ENCODE peak calls at places on chromosomes 11 and 22, in six cellular contexts. U is neural progenitor cell, A is thyroid gland, L is uterus, P is cardiac muscle cell, H is spleen. Z is an unnamed sample.

GRCh38 chr11:76408171-76408965 is 27.2 kb downstream of the GVQW3 start:
- DNase-seq in U (no peak), A (peak), L (no peak), P (no peak), H (no peak), Z (no peak)

GRCh38 chr11:96150609-96151008 is 192.4 kb downstream of the MAML2 start:
- DNase-seq in U (no peak), A (no peak), L (no peak), P (no peak), H (no peak), Z (no peak)

GRCh38 chr11:106463796-106464201 is 386.3 kb downstream of the AASDHPPT start:
- DNase-seq in U (no peak), A (no peak), L (no peak), P (no peak), H (no peak), Z (peak)

GRCh38 chr11:108734956-108735559 is 70.2 kb downstream of the DDX10 start:
- DNase-seq in U (peak), A (no peak), L (no peak), P (peak), H (no peak), Z (peak)

GRCh38 chr11:126268361-126268707 is 361 bp downstream of the SRPRA start:
- DNase-seq in U (peak), A (no peak), L (no peak), P (no peak), H (no peak), Z (no peak)

GRCh38 chr11:114132944-114133394 is 73.5 kb downstream of the ZBTB16 start:
- DNase-seq in U (no peak), A (no peak), L (peak), P (no peak), H (peak), Z (peak)

GRCh38 chr11:68817554-68817953 is 24.2 kb downstream of the CPT1A start:
- DNase-seq in U (no peak), A (no peak), L (no peak), P (no peak), H (no peak), Z (no peak)

GRCh38 chr22:41240377-41241132 is at the start of gene CHADL:
- DNase-seq in U (peak), A (no peak), L (no peak), P (no peak), H (no peak), Z (no peak)

GRCh38 chr11:59668188-59668949 is 468 bp downstream of the PATL1 start:
- DNase-seq in U (peak), A (peak), L (peak), P (peak), H (peak), Z (peak)

GRCh38 chr22:40818747-40819662 is at the start of gene SLC25A17:
- DNase-seq in U (peak), A (peak), L (peak), P (peak), H (peak), Z (peak)

GRCh38 chr22:42544686-42545085 is 9.1 kb upstream of the SERHL2 start:
- DNase-seq in U (no peak), A (no peak), L (no peak), P (no peak), H (no peak), Z (peak)

GRCh38 chr11:3709977-3710376 is 38.8 kb upstream of the CHRNA10 start:
- DNase-seq in U (no peak), A (peak), L (no peak), P (no peak), H (no peak), Z (no peak)

GRCh38 chr22:24162377-24162927 is 18.8 kb upstream of the SUSD2 start:
- DNase-seq in U (no peak), A (no peak), L (no peak), P (no peak), H (no peak), Z (no peak)

GRCh38 chr11:69106124-69106811 is 49.5 kb upstream of the SMIM38 start:
- DNase-seq in U (no peak), A (peak), L (no peak), P (no peak), H (no peak), Z (no peak)

GRCh38 chr11:74749127-74749964 is 697 bp downstream of the RNF169 start:
- DNase-seq in U (peak), A (peak), L (no peak), P (peak), H (peak), Z (peak)

GRCh38 chr11:44496391-44496790 is 69.1 kb upstream of the CD82 start:
- DNase-seq in U (no peak), A (no peak), L (no peak), P (no peak), H (no peak), Z (no peak)

GRCh38 chr22:49566141-49566541 is 261.5 kb downstream of the BRD1 start:
- DNase-seq in U (no peak), A (no peak), L (no peak), P (no peak), H (peak), Z (no peak)

GRCh38 chr11:27444801-27445215 is 27.8 kb downstream of the LGR4 start:
- DNase-seq in U (peak), A (no peak), L (no peak), P (no peak), H (no peak), Z (no peak)

GRCh38 chr11:117166491-117166890 is 12.1 kb upstream of the SIDT2 start:
- DNase-seq in U (no peak), A (no peak), L (no peak), P (no peak), H (no peak), Z (no peak)

GRCh38 chr22:24413726-24414385 is 13.5 kb upstream of the ADORA2A start:
- DNase-seq in U (no peak), A (no peak), L (no peak), P (no peak), H (no peak), Z (no peak)

GRCh38 chr11:113401718-113402117 is 14.1 kb downstream of the ANKK1 start:
- DNase-seq in U (no peak), A (peak), L (no peak), P (no peak), H (no peak), Z (peak)

GRCh38 chr11:9525116-9525515 is 48.4 kb upstream of the WEE1 start:
- DNase-seq in U (no peak), A (no peak), L (no peak), P (no peak), H (no peak), Z (peak)

GRCh38 chr11:65774525-65775306 is 6.1 kb downstream of the AP5B1 start:
- DNase-seq in U (no peak), A (no peak), L (no peak), P (no peak), H (peak), Z (no peak)

GRCh38 chr11:99988105-99988907 is 698.8 kb upstream of the ARHGAP42 start:
- DNase-seq in U (no peak), A (no peak), L (no peak), P (no peak), H (no peak), Z (no peak)

GRCh38 chr11:23112987-23113886 is 253.0 kb upstream of the CCDC179 start:
- DNase-seq in U (peak), A (no peak), L (no peak), P (peak), H (no peak), Z (peak)

GRCh38 chr11:68099474-68100405 is 21.4 kb downstream of the CHKA start:
- DNase-seq in U (no peak), A (peak), L (peak), P (peak), H (no peak), Z (peak)

GRCh38 chr11:12007769-12008737 is at the start of gene DKK3:
- DNase-seq in U (peak), A (no peak), L (no peak), P (peak), H (no peak), Z (peak)
- H3K4me3 ChIP-seq in U (peak), A (peak), L (peak), P (peak), H (peak), Z (peak)

DNA sequence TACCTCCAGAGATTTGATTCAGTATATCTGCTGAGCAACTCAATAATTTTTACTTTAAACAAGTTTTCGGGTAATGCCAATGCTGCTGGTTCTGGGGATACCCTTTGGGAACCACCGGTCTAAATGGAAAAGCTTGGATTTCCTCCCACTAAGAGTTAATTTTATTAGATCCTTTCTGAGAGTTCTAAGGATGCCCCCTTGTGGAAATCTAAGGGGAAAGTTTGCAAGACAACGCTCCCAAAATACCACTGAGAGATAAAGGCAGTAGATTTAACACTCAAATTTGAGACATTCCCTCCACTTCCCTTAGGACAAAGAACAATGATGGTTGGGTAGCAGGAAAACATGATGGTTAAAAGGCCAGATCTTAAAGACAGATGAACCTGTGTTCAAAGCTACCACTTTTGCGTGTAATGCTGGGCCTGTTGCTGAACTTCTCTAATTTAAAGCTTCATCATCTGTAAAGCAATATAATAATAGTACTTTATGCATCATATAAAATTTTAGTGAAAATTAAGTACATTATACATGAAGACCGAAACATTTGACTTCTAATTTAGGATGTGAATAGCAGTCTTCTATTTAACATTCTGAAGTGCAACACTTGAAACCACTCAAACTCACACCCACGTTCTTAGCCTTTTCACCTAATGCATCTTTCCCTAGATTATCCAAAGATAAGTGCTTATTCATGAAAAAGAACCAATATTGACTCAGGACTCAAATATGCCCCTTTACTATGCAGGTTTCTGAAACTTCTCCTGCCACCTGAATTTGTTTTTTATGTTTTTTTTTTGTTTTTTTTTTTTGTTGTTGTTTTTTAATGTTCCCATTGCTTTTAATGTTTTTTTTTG is 110.1 kb upstream of the LUZP2 start:
- DNase-seq in U (peak), A (no peak), L (no peak), P (peak), H (no peak), Z (peak)
- TF ChIP-seq CTCF in U (peak), A (peak), L (no peak), P (peak), H (no peak), Z (peak)

GRCh38 chr11:1854949-1855885 is 2.3 kb downstream of the LSP1 start:
- DNase-seq in U (no peak), A (no peak), L (no peak), P (no peak), H (peak), Z (no peak)
- H3K4me3 ChIP-seq in U (no peak), A (no peak), L (no peak), P (no peak), H (peak), Z (no peak)

DNA sequence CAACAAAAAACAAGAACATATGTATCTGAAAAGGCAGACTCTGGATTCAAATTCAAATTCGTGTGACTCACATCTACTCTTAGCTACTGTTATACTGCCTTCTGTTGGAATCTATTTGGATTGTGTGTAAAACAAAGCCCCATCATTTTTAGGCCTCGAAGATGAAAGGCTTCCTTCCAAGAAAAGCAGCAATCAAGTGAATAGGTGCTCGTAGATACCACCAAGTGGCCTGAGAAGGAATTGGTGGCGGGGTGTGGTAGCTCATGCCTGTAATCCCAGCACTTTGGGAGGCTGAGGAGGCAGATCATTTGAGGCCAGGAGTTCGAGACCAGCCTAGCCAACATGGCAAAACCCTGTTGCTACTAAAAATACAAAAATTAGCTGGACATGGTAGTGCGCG is 4.2 kb downstream of the GRAMD1B start:
- DNase-seq in U (peak), A (no peak), L (no peak), P (no peak), H (no peak), Z (peak)
- TF ChIP-seq CTCF in U (peak), A (no peak), L (no peak), P (peak), H (no peak), Z (peak)

GRCh38 chr11:134349109-134349801 is 17.5 kb downstream of the GLB1L2 start:
- DNase-seq in U (no peak), A (no peak), L (no peak), P (no peak), H (no peak), Z (no peak)
- H3K4me3 ChIP-seq in U (no peak), A (no peak), L (no peak), P (no peak), H (no peak), Z (no peak)

GRCh38 chr11:16528639-16529038 is 172.3 kb upstream of the SOX6 start:
- DNase-seq in U (no peak), A (no peak), L (no peak), P (no peak), H (no peak), Z (no peak)

GRCh38 chr11:16526947-16527346 is 170.6 kb upstream of the SOX6 start:
- DNase-seq in U (no peak), A (no peak), L (no peak), P (no peak), H (no peak), Z (no peak)

DNA sequence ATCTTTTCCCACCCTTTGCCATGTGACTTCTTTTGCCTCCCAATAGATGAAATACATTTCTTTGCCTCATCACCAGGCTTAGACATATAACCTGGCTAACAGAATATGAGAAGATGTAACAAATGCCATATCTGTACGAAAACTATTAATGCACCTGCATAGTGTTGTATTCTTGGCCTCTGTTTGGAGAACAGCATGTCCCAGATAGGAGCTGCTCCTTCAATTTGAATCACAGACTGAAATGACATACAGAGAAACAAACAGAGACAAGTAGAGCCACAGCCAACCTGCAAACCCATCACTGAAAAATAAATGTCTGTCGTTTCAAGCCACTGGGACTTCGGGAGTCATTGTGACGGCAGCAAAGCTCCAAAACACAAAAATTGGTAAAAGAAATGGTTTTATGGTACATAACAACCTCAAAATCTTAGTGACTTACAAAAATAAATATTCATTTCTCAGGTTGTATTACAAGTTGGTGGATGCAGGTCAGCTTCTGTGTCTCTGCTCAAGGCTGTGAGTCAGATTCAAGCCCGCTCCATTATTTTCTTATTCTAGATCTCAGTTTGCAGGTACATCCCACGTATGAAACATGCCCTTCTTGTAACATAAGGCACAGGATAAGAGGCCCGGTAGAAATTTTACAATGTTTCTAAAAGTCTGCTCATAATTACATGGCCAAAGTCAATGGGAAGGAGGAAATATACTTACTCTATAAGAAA is 171.3 kb upstream of the SOX6 start:
- DNase-seq in U (no peak), A (no peak), L (no peak), P (no peak), H (no peak), Z (no peak)
- TF ChIP-seq CTCF in U (no peak), A (no peak), L (no peak), P (no peak), H (no peak), Z (no peak)

GRCh38 chr22:39349967-39350802 is at the start of gene SYNGR1:
- DNase-seq in U (peak), A (peak), L (no peak), P (peak), H (peak), Z (no peak)

GRCh38 chr22:39353346-39353745 is 3.6 kb downstream of the SYNGR1 start:
- DNase-seq in U (no peak), A (no peak), L (no peak), P (no peak), H (no peak), Z (no peak)

GRCh38 chr22:39352301-39352867 is 2.6 kb downstream of the SYNGR1 start:
- DNase-seq in U (no peak), A (no peak), L (no peak), P (no peak), H (no peak), Z (no peak)

GRCh38 chr22:39350803-39351688 is 1.3 kb downstream of the SYNGR1 start:
- DNase-seq in U (no peak), A (no peak), L (no peak), P (no peak), H (no peak), Z (no peak)

DNA sequence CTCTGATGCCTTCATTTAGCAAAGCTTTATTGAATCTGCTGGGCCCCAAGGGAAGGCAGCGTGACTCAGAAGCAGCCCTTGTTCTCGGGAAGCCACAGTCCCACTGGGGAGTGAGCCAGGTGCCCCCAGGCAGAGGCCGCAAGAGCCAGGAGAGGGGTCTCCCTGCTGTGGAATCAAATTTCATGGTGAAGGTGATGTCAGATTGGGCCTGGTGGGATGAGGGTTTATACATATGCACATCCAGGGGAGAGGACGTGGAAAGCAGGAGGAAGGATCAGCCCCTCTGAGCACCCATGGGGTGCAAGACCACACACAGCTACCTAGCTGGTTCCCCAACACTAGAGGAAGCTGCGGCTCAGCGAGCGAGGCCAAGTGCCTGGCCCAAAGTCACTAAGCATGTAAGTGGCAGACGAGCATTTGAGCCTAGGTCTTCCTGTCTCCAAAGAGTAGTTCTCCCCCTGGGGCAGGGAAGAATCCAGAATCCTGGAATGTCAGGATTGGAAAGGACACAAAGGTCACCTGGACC is 2.0 kb downstream of the SYNGR1 start:
- DNase-seq in U (no peak), A (peak), L (no peak), P (peak), H (peak), Z (no peak)
- H3K4me3 ChIP-seq in U (no peak), A (no peak), L (no peak), P (no peak), H (peak), Z (no peak)